ENCODE peak calls at places on chromosomes 1 and 21, in nine cellular contexts. One of them, this sample, is unnamed.

GRCh38 chr21:35326677-35327076 is 277.6 kb upstream of the RUNX1 start:
- DNase-seq in gastrocnemius medialis: no peak
- DNase-seq in lower lobe of right lung: no peak
- DNase-seq in cardiac fibroblast: peak; percentile 69
- DNase-seq in heart right ventricle: no peak
- DNase-seq in endothelial cell of umbilical vein: no peak
- DNase-seq in CD8-positive, alpha-beta T cell: no peak
- DNase-seq in fibroblast of villous mesenchyme: peak; percentile 91
- DNase-seq in HFFc6: no peak
- DNase-seq in this sample: no peak

GRCh38 chr1:227744668-227745067 is 9.4 kb downstream of the SNAP47 start:
- DNase-seq in gastrocnemius medialis: no peak
- DNase-seq in lower lobe of right lung: no peak
- DNase-seq in CD8-positive, alpha-beta T cell: no peak
- DNase-seq in heart right ventricle: no peak
- DNase-seq in HFFc6: no peak
- DNase-seq in fibroblast of villous mesenchyme: no peak
- DNase-seq in cardiac fibroblast: no peak
- DNase-seq in endothelial cell of umbilical vein: no peak
- DNase-seq in this sample: peak; percentile 56

GRCh38 chr21:31872452-31873274 is at the start of gene HUNK:
- DNase-seq in CD8-positive, alpha-beta T cell: no peak
- DNase-seq in heart right ventricle: peak; percentile 15
- DNase-seq in cardiac fibroblast: peak; percentile 32
- DNase-seq in gastrocnemius medialis: no peak
- DNase-seq in lower lobe of right lung: peak; percentile 56
- DNase-seq in fibroblast of villous mesenchyme: peak; percentile 11
- DNase-seq in endothelial cell of umbilical vein: no peak
- DNase-seq in HFFc6: no peak
- DNase-seq in this sample: peak; percentile 84

GRCh38 chr1:110136911-110137310 is 13.4 kb upstream of the SLC6A17 start:
- DNase-seq in HFFc6: no peak
- DNase-seq in heart right ventricle: no peak
- DNase-seq in cardiac fibroblast: no peak
- DNase-seq in endothelial cell of umbilical vein: no peak
- DNase-seq in CD8-positive, alpha-beta T cell: peak; percentile 22
- DNase-seq in lower lobe of right lung: no peak
- DNase-seq in fibroblast of villous mesenchyme: no peak
- DNase-seq in gastrocnemius medialis: no peak
- DNase-seq in this sample: no peak

GRCh38 chr1:31607360-31607759 is 10.1 kb upstream of the HCRTR1 start:
- DNase-seq in fibroblast of villous mesenchyme: no peak
- DNase-seq in gastrocnemius medialis: no peak
- DNase-seq in HFFc6: no peak
- DNase-seq in cardiac fibroblast: no peak
- DNase-seq in heart right ventricle: no peak
- DNase-seq in endothelial cell of umbilical vein: no peak
- DNase-seq in CD8-positive, alpha-beta T cell: no peak
- DNase-seq in lower lobe of right lung: no peak
- DNase-seq in this sample: no peak

GRCh38 chr1:178055779-178056471 is 38.0 kb upstream of the RASAL2 start:
- DNase-seq in HFFc6: no peak
- DNase-seq in lower lobe of right lung: peak; percentile 62
- DNase-seq in cardiac fibroblast: peak; percentile 43
- DNase-seq in endothelial cell of umbilical vein: no peak
- DNase-seq in gastrocnemius medialis: no peak
- DNase-seq in heart right ventricle: no peak
- DNase-seq in fibroblast of villous mesenchyme: no peak
- DNase-seq in CD8-positive, alpha-beta T cell: no peak
- DNase-seq in this sample: no peak

GRCh38 chr21:37032877-37033471 is 26.5 kb downstream of the RIPPLY3 start:
- DNase-seq in cardiac fibroblast: peak; percentile 36
- DNase-seq in CD8-positive, alpha-beta T cell: no peak
- DNase-seq in heart right ventricle: no peak
- DNase-seq in lower lobe of right lung: no peak
- DNase-seq in fibroblast of villous mesenchyme: peak; percentile 59
- DNase-seq in HFFc6: peak; percentile 71
- DNase-seq in gastrocnemius medialis: no peak
- DNase-seq in endothelial cell of umbilical vein: no peak
- DNase-seq in this sample: no peak

GRCh38 chr1:194062962-194063361 is 876.5 kb upstream of the B3GALT2 start:
- DNase-seq in HFFc6: no peak
- DNase-seq in heart right ventricle: no peak
- DNase-seq in cardiac fibroblast: peak; percentile 82
- DNase-seq in lower lobe of right lung: no peak
- DNase-seq in gastrocnemius medialis: no peak
- DNase-seq in CD8-positive, alpha-beta T cell: no peak
- DNase-seq in fibroblast of villous mesenchyme: no peak
- DNase-seq in endothelial cell of umbilical vein: peak; percentile 93
- DNase-seq in this sample: no peak

GRCh38 chr1:203524152-203524551 is 30.2 kb downstream of the OPTC start:
- DNase-seq in heart right ventricle: no peak
- DNase-seq in fibroblast of villous mesenchyme: no peak
- DNase-seq in HFFc6: no peak
- DNase-seq in CD8-positive, alpha-beta T cell: no peak
- DNase-seq in lower lobe of right lung: no peak
- DNase-seq in endothelial cell of umbilical vein: no peak
- DNase-seq in cardiac fibroblast: no peak
- DNase-seq in gastrocnemius medialis: no peak
- DNase-seq in this sample: no peak

GRCh38 chr1:226325178-226325577 is 16.2 kb upstream of the LIN9 start:
- DNase-seq in endothelial cell of umbilical vein: no peak
- DNase-seq in lower lobe of right lung: no peak
- DNase-seq in gastrocnemius medialis: no peak
- DNase-seq in HFFc6: no peak
- DNase-seq in heart right ventricle: no peak
- DNase-seq in cardiac fibroblast: peak; percentile 16
- DNase-seq in fibroblast of villous mesenchyme: no peak
- DNase-seq in CD8-positive, alpha-beta T cell: no peak
- DNase-seq in this sample: no peak

GRCh38 chr1:241499910-241500309 is 19.6 kb downstream of the FH start:
- DNase-seq in gastrocnemius medialis: no peak
- DNase-seq in fibroblast of villous mesenchyme: peak; percentile 37
- DNase-seq in HFFc6: peak; percentile 44
- DNase-seq in CD8-positive, alpha-beta T cell: no peak
- DNase-seq in cardiac fibroblast: peak; percentile 60
- DNase-seq in endothelial cell of umbilical vein: peak; percentile 59
- DNase-seq in heart right ventricle: no peak
- DNase-seq in lower lobe of right lung: no peak
- DNase-seq in this sample: no peak

GRCh38 chr1:32247983-32248889 is 1.2 kb downstream of the FAM167B start:
- DNase-seq in fibroblast of villous mesenchyme: peak; percentile 72
- DNase-seq in gastrocnemius medialis: peak; percentile 28
- DNase-seq in cardiac fibroblast: peak; percentile 75
- DNase-seq in lower lobe of right lung: peak; percentile 92
- DNase-seq in HFFc6: peak; percentile 53
- DNase-seq in CD8-positive, alpha-beta T cell: peak; percentile 76
- DNase-seq in heart right ventricle: peak; percentile 88
- DNase-seq in endothelial cell of umbilical vein: peak; percentile 74
- DNase-seq in this sample: peak; percentile 94

GRCh38 chr1:30382496-30382895 is 340.9 kb downstream of the MATN1 start:
- DNase-seq in cardiac fibroblast: no peak
- DNase-seq in gastrocnemius medialis: no peak
- DNase-seq in endothelial cell of umbilical vein: no peak
- DNase-seq in fibroblast of villous mesenchyme: no peak
- DNase-seq in HFFc6: no peak
- DNase-seq in heart right ventricle: no peak
- DNase-seq in lower lobe of right lung: no peak
- DNase-seq in CD8-positive, alpha-beta T cell: no peak
- DNase-seq in this sample: peak; percentile 20

GRCh38 chr1:240462766-240463410 is 149.1 kb downstream of the GREM2 start:
- DNase-seq in gastrocnemius medialis: no peak
- DNase-seq in CD8-positive, alpha-beta T cell: no peak
- DNase-seq in cardiac fibroblast: peak; percentile 5
- DNase-seq in lower lobe of right lung: no peak
- DNase-seq in fibroblast of villous mesenchyme: no peak
- DNase-seq in endothelial cell of umbilical vein: no peak
- DNase-seq in heart right ventricle: no peak
- DNase-seq in HFFc6: no peak
- DNase-seq in this sample: no peak

GRCh38 chr1:212669102-212669501 is 30.5 kb downstream of the BATF3 start:
- DNase-seq in CD8-positive, alpha-beta T cell: no peak
- DNase-seq in cardiac fibroblast: peak; percentile 34
- DNase-seq in endothelial cell of umbilical vein: peak; percentile 49
- DNase-seq in HFFc6: peak; percentile 8
- DNase-seq in lower lobe of right lung: no peak
- DNase-seq in heart right ventricle: no peak
- DNase-seq in gastrocnemius medialis: no peak
- DNase-seq in fibroblast of villous mesenchyme: peak; percentile 31
- DNase-seq in this sample: no peak
- TF ChIP-seq CTCF in CD8-positive, alpha-beta T cell: no peak
- TF ChIP-seq CTCF in cardiac fibroblast: peak; percentile 15
- TF ChIP-seq CTCF in endothelial cell of umbilical vein: peak; percentile 26
- TF ChIP-seq CTCF in HFFc6: peak; percentile 67
- TF ChIP-seq CTCF in lower lobe of right lung: peak; percentile 37
- TF ChIP-seq CTCF in heart right ventricle: peak; percentile 30
- TF ChIP-seq CTCF in gastrocnemius medialis: no peak
- TF ChIP-seq CTCF in fibroblast of villous mesenchyme: peak; percentile 34
- TF ChIP-seq CTCF in this sample: no peak

DNA sequence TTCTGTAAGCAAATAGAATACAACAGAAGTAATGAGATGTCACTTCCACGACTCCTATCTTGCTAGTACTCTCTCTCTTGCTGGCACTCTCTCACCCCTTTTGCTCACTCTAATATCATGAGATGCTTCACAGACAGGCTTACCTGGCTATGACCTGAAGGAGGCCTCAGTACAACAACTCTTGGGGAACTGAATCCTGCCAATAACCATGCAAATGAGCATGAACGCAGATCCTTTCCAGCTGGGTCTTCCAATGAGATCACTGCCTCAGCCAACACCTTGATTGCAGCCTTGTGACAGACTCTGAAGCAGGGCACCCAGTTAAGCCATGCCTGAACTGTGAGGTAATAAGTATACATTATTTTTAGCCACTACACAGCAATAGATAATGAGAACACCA is 53.1 kb upstream of the ADAR start:
- DNase-seq in lower lobe of right lung: no peak
- DNase-seq in CD8-positive, alpha-beta T cell: no peak
- DNase-seq in gastrocnemius medialis: no peak
- DNase-seq in endothelial cell of umbilical vein: no peak
- DNase-seq in fibroblast of villous mesenchyme: no peak
- DNase-seq in HFFc6: no peak
- DNase-seq in heart right ventricle: no peak
- DNase-seq in cardiac fibroblast: no peak
- DNase-seq in this sample: no peak
- TF ChIP-seq CTCF in lower lobe of right lung: no peak
- TF ChIP-seq CTCF in CD8-positive, alpha-beta T cell: no peak
- TF ChIP-seq CTCF in gastrocnemius medialis: no peak
- TF ChIP-seq CTCF in endothelial cell of umbilical vein: no peak
- TF ChIP-seq CTCF in fibroblast of villous mesenchyme: no peak
- TF ChIP-seq CTCF in HFFc6: no peak
- TF ChIP-seq CTCF in heart right ventricle: no peak
- TF ChIP-seq CTCF in cardiac fibroblast: no peak
- TF ChIP-seq CTCF in this sample: no peak

DNA sequence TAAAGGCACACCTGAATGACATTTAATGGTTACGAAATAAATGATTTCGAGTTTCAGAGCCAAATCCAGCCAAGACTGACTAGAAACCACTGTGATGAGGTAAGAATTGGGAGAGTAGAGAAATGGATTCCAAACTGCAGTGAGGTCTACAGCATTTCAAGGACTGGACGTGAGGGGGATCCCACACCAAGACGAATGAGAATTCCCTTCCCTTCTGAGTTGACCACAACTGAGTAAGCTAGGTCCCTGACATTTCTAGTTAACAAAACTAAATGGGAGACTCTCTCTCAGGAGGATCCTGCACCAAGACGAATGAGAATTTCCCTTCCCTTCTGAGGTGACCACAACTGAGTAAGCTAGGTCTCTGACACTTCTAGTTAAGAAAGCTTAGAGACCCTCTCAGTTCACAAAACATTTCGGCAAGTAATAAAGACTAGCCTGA is 1.6 kb upstream of the SPATA1 start:
- DNase-seq in CD8-positive, alpha-beta T cell: no peak
- DNase-seq in cardiac fibroblast: peak; percentile 59
- DNase-seq in HFFc6: peak; percentile 48
- DNase-seq in endothelial cell of umbilical vein: peak; percentile 58
- DNase-seq in fibroblast of villous mesenchyme: peak; percentile 59
- DNase-seq in lower lobe of right lung: no peak
- DNase-seq in heart right ventricle: no peak
- DNase-seq in gastrocnemius medialis: no peak
- DNase-seq in this sample: no peak
- TF ChIP-seq CTCF in CD8-positive, alpha-beta T cell: no peak
- TF ChIP-seq CTCF in cardiac fibroblast: no peak
- TF ChIP-seq CTCF in HFFc6: no peak
- TF ChIP-seq CTCF in endothelial cell of umbilical vein: no peak
- TF ChIP-seq CTCF in fibroblast of villous mesenchyme: peak; percentile 12
- TF ChIP-seq CTCF in lower lobe of right lung: no peak
- TF ChIP-seq CTCF in heart right ventricle: no peak
- TF ChIP-seq CTCF in gastrocnemius medialis: no peak
- TF ChIP-seq CTCF in this sample: no peak

GRCh38 chr1:209595032-209595431 is 11.5 kb downstream of the CAMK1G start:
- DNase-seq in heart right ventricle: no peak
- DNase-seq in CD8-positive, alpha-beta T cell: no peak
- DNase-seq in cardiac fibroblast: no peak
- DNase-seq in gastrocnemius medialis: no peak
- DNase-seq in HFFc6: no peak
- DNase-seq in lower lobe of right lung: no peak
- DNase-seq in endothelial cell of umbilical vein: no peak
- DNase-seq in fibroblast of villous mesenchyme: no peak
- DNase-seq in this sample: no peak

GRCh38 chr1:209594440-209594839 is 10.9 kb downstream of the CAMK1G start:
- DNase-seq in fibroblast of villous mesenchyme: no peak
- DNase-seq in HFFc6: no peak
- DNase-seq in gastrocnemius medialis: no peak
- DNase-seq in lower lobe of right lung: no peak
- DNase-seq in cardiac fibroblast: no peak
- DNase-seq in endothelial cell of umbilical vein: no peak
- DNase-seq in heart right ventricle: no peak
- DNase-seq in CD8-positive, alpha-beta T cell: no peak
- DNase-seq in this sample: no peak

GRCh38 chr1:209590405-209590804 is 6.9 kb downstream of the CAMK1G start:
- DNase-seq in HFFc6: peak; percentile 26
- DNase-seq in CD8-positive, alpha-beta T cell: no peak
- DNase-seq in cardiac fibroblast: no peak
- DNase-seq in endothelial cell of umbilical vein: peak; percentile 24
- DNase-seq in fibroblast of villous mesenchyme: peak; percentile 29
- DNase-seq in heart right ventricle: no peak
- DNase-seq in gastrocnemius medialis: no peak
- DNase-seq in lower lobe of right lung: no peak
- DNase-seq in this sample: no peak

GRCh38 chr1:209595599-209595998 is 12.1 kb downstream of the CAMK1G start:
- DNase-seq in endothelial cell of umbilical vein: no peak
- DNase-seq in lower lobe of right lung: no peak
- DNase-seq in gastrocnemius medialis: no peak
- DNase-seq in cardiac fibroblast: no peak
- DNase-seq in HFFc6: no peak
- DNase-seq in fibroblast of villous mesenchyme: no peak
- DNase-seq in heart right ventricle: no peak
- DNase-seq in CD8-positive, alpha-beta T cell: no peak
- DNase-seq in this sample: no peak

DNA sequence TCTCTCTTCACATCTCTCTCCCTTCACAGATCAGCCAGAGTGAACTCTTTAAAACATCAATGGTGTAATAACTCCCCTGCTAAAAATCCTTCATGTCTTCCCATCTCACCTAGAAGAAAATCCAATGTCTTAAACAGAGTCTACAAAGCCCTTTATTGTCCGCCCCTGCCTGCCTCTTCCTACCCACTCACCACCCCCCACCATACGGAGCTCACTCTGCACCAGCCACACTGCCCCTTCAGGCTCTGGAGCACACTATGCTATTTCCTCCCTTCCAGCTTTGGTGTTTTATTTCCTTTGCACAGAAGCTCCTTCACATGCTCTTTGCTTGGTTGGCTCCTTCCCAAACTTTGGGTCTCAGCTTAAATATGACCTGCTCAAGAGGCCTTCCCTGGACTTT is 10.2 kb downstream of the CAMK1G start:
- DNase-seq in CD8-positive, alpha-beta T cell: no peak
- DNase-seq in HFFc6: no peak
- DNase-seq in endothelial cell of umbilical vein: no peak
- DNase-seq in gastrocnemius medialis: no peak
- DNase-seq in lower lobe of right lung: no peak
- DNase-seq in cardiac fibroblast: no peak
- DNase-seq in fibroblast of villous mesenchyme: no peak
- DNase-seq in heart right ventricle: no peak
- DNase-seq in this sample: no peak
- TF ChIP-seq CTCF in CD8-positive, alpha-beta T cell: no peak
- TF ChIP-seq CTCF in HFFc6: no peak
- TF ChIP-seq CTCF in endothelial cell of umbilical vein: no peak
- TF ChIP-seq CTCF in gastrocnemius medialis: no peak
- TF ChIP-seq CTCF in lower lobe of right lung: no peak
- TF ChIP-seq CTCF in cardiac fibroblast: no peak
- TF ChIP-seq CTCF in fibroblast of villous mesenchyme: no peak
- TF ChIP-seq CTCF in heart right ventricle: no peak
- TF ChIP-seq CTCF in this sample: no peak

This sample was measured in kidney.